ENCODE peak calls at places on chromosomes 1 and 21, in six cellular contexts. One of them, this sample, is unnamed. For H3K27me3, the result is how much of the 10 kb centered on the place peaks cover.

GRCh38 chr21:21921410-21922232 is 923.4 kb downstream of the NCAM2 start:
- DNase-seq in cardiac muscle cell: peak
- DNase-seq in colonic mucosa: no peak
- DNase-seq in CD8-positive, alpha-beta T cell: no peak
- DNase-seq in kidney epithelial cell: no peak
- DNase-seq in osteoblast: no peak
- DNase-seq in this sample: no peak

GRCh38 chr1:119964673-119965363 is 68.5 kb upstream of the ADAM30 start:
- DNase-seq in cardiac muscle cell: no peak
- DNase-seq in osteoblast: no peak
- DNase-seq in CD8-positive, alpha-beta T cell: no peak
- DNase-seq in kidney epithelial cell: no peak
- DNase-seq in colonic mucosa: no peak
- DNase-seq in this sample: no peak

GRCh38 chr1:236860674-236861073 is 65.6 kb downstream of the MTR start:
- DNase-seq in CD8-positive, alpha-beta T cell: no peak
- DNase-seq in osteoblast: no peak
- DNase-seq in cardiac muscle cell: no peak
- DNase-seq in colonic mucosa: no peak
- DNase-seq in kidney epithelial cell: no peak
- DNase-seq in this sample: no peak

GRCh38 chr21:37784591-37785318 is 131.5 kb downstream of the KCNJ6 start:
- DNase-seq in cardiac muscle cell: no peak
- DNase-seq in osteoblast: no peak
- DNase-seq in colonic mucosa: no peak
- DNase-seq in CD8-positive, alpha-beta T cell: no peak
- DNase-seq in kidney epithelial cell: no peak
- DNase-seq in this sample: no peak

GRCh38 chr21:46457801-46458314 is 833 bp upstream of the DIP2A start:
- DNase-seq in kidney epithelial cell: no peak
- DNase-seq in colonic mucosa: peak
- DNase-seq in osteoblast: no peak
- DNase-seq in cardiac muscle cell: peak
- DNase-seq in CD8-positive, alpha-beta T cell: no peak
- DNase-seq in this sample: no peak

GRCh38 chr1:116334868-116335649 is 38.0 kb upstream of the ATP1A1 start:
- DNase-seq in CD8-positive, alpha-beta T cell: no peak
- DNase-seq in kidney epithelial cell: no peak
- DNase-seq in osteoblast: no peak
- DNase-seq in colonic mucosa: no peak
- DNase-seq in cardiac muscle cell: peak
- DNase-seq in this sample: no peak

GRCh38 chr1:209643295-209644020 is 8.8 kb downstream of the LAMB3 start:
- DNase-seq in cardiac muscle cell: peak
- DNase-seq in CD8-positive, alpha-beta T cell: no peak
- DNase-seq in kidney epithelial cell: no peak
- DNase-seq in osteoblast: peak
- DNase-seq in colonic mucosa: peak
- DNase-seq in this sample: no peak

GRCh38 chr1:203686091-203686632 is 59.5 kb downstream of the ATP2B4 start:
- DNase-seq in cardiac muscle cell: no peak
- DNase-seq in CD8-positive, alpha-beta T cell: no peak
- DNase-seq in kidney epithelial cell: no peak
- DNase-seq in colonic mucosa: peak
- DNase-seq in osteoblast: peak
- DNase-seq in this sample: no peak

GRCh38 chr1:7899741-7900140 is 40.9 kb downstream of the TNFRSF9 start:
- DNase-seq in colonic mucosa: no peak
- DNase-seq in kidney epithelial cell: no peak
- DNase-seq in CD8-positive, alpha-beta T cell: no peak
- DNase-seq in osteoblast: peak
- DNase-seq in cardiac muscle cell: no peak
- DNase-seq in this sample: no peak

GRCh38 chr1:151539321-151540020 is 638 bp upstream of the TUFT1 start:
- DNase-seq in osteoblast: peak
- DNase-seq in CD8-positive, alpha-beta T cell: peak
- DNase-seq in cardiac muscle cell: peak
- DNase-seq in colonic mucosa: peak
- DNase-seq in kidney epithelial cell: peak
- DNase-seq in this sample: peak

GRCh38 chr1:170536924-170537551 is 5.1 kb downstream of the GORAB start:
- DNase-seq in CD8-positive, alpha-beta T cell: no peak
- DNase-seq in cardiac muscle cell: peak
- DNase-seq in kidney epithelial cell: no peak
- DNase-seq in colonic mucosa: no peak
- DNase-seq in osteoblast: no peak
- DNase-seq in this sample: no peak

GRCh38 chr1:201713093-201713810 is 115.7 kb upstream of the IPO9 start:
- DNase-seq in osteoblast: peak
- DNase-seq in CD8-positive, alpha-beta T cell: no peak
- DNase-seq in kidney epithelial cell: peak
- DNase-seq in cardiac muscle cell: peak
- DNase-seq in colonic mucosa: peak
- DNase-seq in this sample: peak

GRCh38 chr1:240967070-240967724 is 355.2 kb upstream of the GREM2 start:
- DNase-seq in kidney epithelial cell: no peak
- DNase-seq in colonic mucosa: no peak
- DNase-seq in osteoblast: no peak
- DNase-seq in CD8-positive, alpha-beta T cell: no peak
- DNase-seq in cardiac muscle cell: peak
- DNase-seq in this sample: no peak

GRCh38 chr1:244801246-244801645 is 34.2 kb upstream of the COX20 start:
- DNase-seq in osteoblast: peak
- DNase-seq in colonic mucosa: no peak
- DNase-seq in CD8-positive, alpha-beta T cell: peak
- DNase-seq in kidney epithelial cell: no peak
- DNase-seq in cardiac muscle cell: peak
- DNase-seq in this sample: no peak

GRCh38 chr21:41763398-41763931 is 3.4 kb downstream of the RIPK4 start:
- DNase-seq in osteoblast: peak
- DNase-seq in colonic mucosa: no peak
- DNase-seq in CD8-positive, alpha-beta T cell: no peak
- DNase-seq in cardiac muscle cell: peak
- DNase-seq in kidney epithelial cell: no peak
- DNase-seq in this sample: no peak
- H3K4me3 ChIP-seq in osteoblast: no peak
- H3K4me3 ChIP-seq in colonic mucosa: no peak
- H3K4me3 ChIP-seq in CD8-positive, alpha-beta T cell: no peak
- H3K4me3 ChIP-seq in cardiac muscle cell: no peak
- H3K4me3 ChIP-seq in kidney epithelial cell: peak
- H3K4me3 ChIP-seq in this sample: no peak

GRCh38 chr1:218312509-218312908 is 27.4 kb downstream of the RRP15 start:
- DNase-seq in cardiac muscle cell: no peak
- DNase-seq in CD8-positive, alpha-beta T cell: no peak
- DNase-seq in kidney epithelial cell: no peak
- DNase-seq in colonic mucosa: no peak
- DNase-seq in osteoblast: no peak
- DNase-seq in this sample: no peak
- TF ChIP-seq CTCF in cardiac muscle cell: no peak
- TF ChIP-seq CTCF in CD8-positive, alpha-beta T cell: no peak
- TF ChIP-seq CTCF in kidney epithelial cell: no peak
- TF ChIP-seq CTCF in colonic mucosa: no peak
- TF ChIP-seq CTCF in osteoblast: no peak
- TF ChIP-seq CTCF in this sample: no peak

GRCh38 chr1:37174876-37175275 is 140.6 kb upstream of the GRIK3 start:
- DNase-seq in CD8-positive, alpha-beta T cell: no peak
- DNase-seq in kidney epithelial cell: no peak
- DNase-seq in osteoblast: no peak
- DNase-seq in cardiac muscle cell: no peak
- DNase-seq in colonic mucosa: no peak
- DNase-seq in this sample: no peak
- H3K27me3 ChIP-seq in CD8-positive, alpha-beta T cell: under half
- H3K27me3 ChIP-seq in kidney epithelial cell: under half
- H3K27me3 ChIP-seq in osteoblast: under half
- H3K27me3 ChIP-seq in cardiac muscle cell: under half
- H3K27me3 ChIP-seq in colonic mucosa: under half
- H3K27me3 ChIP-seq in this sample: under half

DNA sequence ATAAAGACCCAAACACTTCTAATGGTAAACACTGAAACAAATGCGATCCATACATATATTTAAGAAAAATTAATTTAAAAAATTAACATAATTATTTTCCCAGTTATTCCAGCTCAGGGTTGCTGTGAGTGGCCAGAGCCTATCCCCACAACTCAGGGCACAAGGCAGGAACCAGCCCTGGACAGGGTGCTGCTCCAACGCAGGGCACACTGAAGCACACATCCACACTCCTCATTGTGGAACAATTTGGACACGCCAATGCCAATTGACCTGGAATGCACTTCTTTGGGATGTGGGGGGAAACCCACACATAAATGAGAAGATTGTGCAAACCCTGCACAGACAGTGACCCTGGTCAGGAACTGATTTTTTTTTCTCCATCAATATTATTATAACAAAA is 23.4 kb downstream of the SAMSN1 start:
- DNase-seq in cardiac muscle cell: no peak
- DNase-seq in kidney epithelial cell: no peak
- DNase-seq in CD8-positive, alpha-beta T cell: no peak
- DNase-seq in osteoblast: no peak
- DNase-seq in colonic mucosa: no peak
- DNase-seq in this sample: no peak
- H3K4me3 ChIP-seq in cardiac muscle cell: no peak
- H3K4me3 ChIP-seq in kidney epithelial cell: no peak
- H3K4me3 ChIP-seq in CD8-positive, alpha-beta T cell: no peak
- H3K4me3 ChIP-seq in osteoblast: no peak
- H3K4me3 ChIP-seq in colonic mucosa: no peak
- H3K4me3 ChIP-seq in this sample: no peak

GRCh38 chr1:231094421-231094820 is 54.4 kb upstream of the FAM89A start:
- DNase-seq in cardiac muscle cell: no peak
- DNase-seq in CD8-positive, alpha-beta T cell: no peak
- DNase-seq in kidney epithelial cell: no peak
- DNase-seq in osteoblast: no peak
- DNase-seq in colonic mucosa: no peak
- DNase-seq in this sample: no peak
- TF ChIP-seq CTCF in cardiac muscle cell: no peak
- TF ChIP-seq CTCF in CD8-positive, alpha-beta T cell: no peak
- TF ChIP-seq CTCF in kidney epithelial cell: no peak
- TF ChIP-seq CTCF in osteoblast: no peak
- TF ChIP-seq CTCF in colonic mucosa: no peak
- TF ChIP-seq CTCF in this sample: no peak